ENCODE peak calls at places on chromosomes 16 and 17, in seven cellular contexts. One of them, this sample, is unnamed.

GRCh38 chr16:80208015-80208414 is 332.8 kb upstream of the DYNLRB2 start:
- DNase-seq in left kidney: no peak
- DNase-seq in HS-27A: no peak
- DNase-seq in heart right ventricle: no peak
- DNase-seq in substantia nigra: no peak
- DNase-seq in tibial nerve: no peak
- DNase-seq in ELR: no peak
- DNase-seq in this sample: no peak

GRCh38 chr16:79599256-79599836 is 1.2 kb downstream of the MAF start:
- DNase-seq in left kidney: no peak
- DNase-seq in tibial nerve: no peak
- DNase-seq in heart right ventricle: peak; percentile 47
- DNase-seq in HS-27A: no peak
- DNase-seq in substantia nigra: no peak
- DNase-seq in ELR: no peak
- DNase-seq in this sample: no peak

GRCh38 chr16:8741636-8742427 is 55.6 kb downstream of the TMEM186 start:
- DNase-seq in substantia nigra: no peak
- DNase-seq in heart right ventricle: no peak
- DNase-seq in ELR: no peak
- DNase-seq in HS-27A: no peak
- DNase-seq in tibial nerve: no peak
- DNase-seq in left kidney: no peak
- DNase-seq in this sample: no peak

GRCh38 chr16:5490499-5490898 is 392.9 kb upstream of the EEF2KMT start:
- DNase-seq in heart right ventricle: no peak
- DNase-seq in HS-27A: no peak
- DNase-seq in left kidney: peak; percentile 86
- DNase-seq in ELR: peak; percentile 2
- DNase-seq in tibial nerve: no peak
- DNase-seq in substantia nigra: peak; percentile 38
- DNase-seq in this sample: no peak

GRCh38 chr17:31491794-31492171 is 100.3 kb downstream of the RAB11FIP4 start:
- DNase-seq in ELR: no peak
- DNase-seq in heart right ventricle: no peak
- DNase-seq in HS-27A: no peak
- DNase-seq in left kidney: peak; percentile 36
- DNase-seq in tibial nerve: no peak
- DNase-seq in substantia nigra: no peak
- DNase-seq in this sample: peak; percentile 28

GRCh38 chr16:68090526-68090925 is 5.4 kb downstream of the NFATC3 start:
- DNase-seq in HS-27A: no peak
- DNase-seq in heart right ventricle: no peak
- DNase-seq in substantia nigra: no peak
- DNase-seq in ELR: no peak
- DNase-seq in tibial nerve: no peak
- DNase-seq in left kidney: no peak
- DNase-seq in this sample: no peak

GRCh38 chr17:42339221-42339620 is 49.0 kb downstream of the STAT3 start:
- DNase-seq in ELR: no peak
- DNase-seq in substantia nigra: no peak
- DNase-seq in heart right ventricle: no peak
- DNase-seq in left kidney: no peak
- DNase-seq in tibial nerve: no peak
- DNase-seq in HS-27A: no peak
- DNase-seq in this sample: no peak

GRCh38 chr17:75877752-75878173 is 618 bp downstream of the TRIM47 start:
- DNase-seq in tibial nerve: peak; percentile 50
- DNase-seq in left kidney: peak; percentile 90
- DNase-seq in heart right ventricle: peak; percentile 77
- DNase-seq in HS-27A: no peak
- DNase-seq in ELR: peak; percentile 88
- DNase-seq in substantia nigra: no peak
- DNase-seq in this sample: no peak

GRCh38 chr17:48728232-48729231 is at the start of gene HOXB13:
- DNase-seq in left kidney: peak; percentile 76
- DNase-seq in HS-27A: peak; percentile 26
- DNase-seq in tibial nerve: no peak
- DNase-seq in ELR: peak; percentile 71
- DNase-seq in heart right ventricle: peak; percentile 27
- DNase-seq in substantia nigra: no peak
- DNase-seq in this sample: no peak

GRCh38 chr17:66704858-66705257 is 130.1 kb upstream of the CACNG5 start:
- DNase-seq in substantia nigra: no peak
- DNase-seq in left kidney: no peak
- DNase-seq in ELR: no peak
- DNase-seq in heart right ventricle: no peak
- DNase-seq in tibial nerve: no peak
- DNase-seq in HS-27A: no peak
- DNase-seq in this sample: no peak

GRCh38 chr17:4110152-4110551 is 32.7 kb downstream of the ZZEF1 start:
- DNase-seq in tibial nerve: no peak
- DNase-seq in ELR: peak; percentile 64
- DNase-seq in HS-27A: no peak
- DNase-seq in left kidney: no peak
- DNase-seq in substantia nigra: no peak
- DNase-seq in heart right ventricle: no peak
- DNase-seq in this sample: no peak

GRCh38 chr17:31499771-31500554 is 108.5 kb downstream of the RAB11FIP4 start:
- DNase-seq in tibial nerve: no peak
- DNase-seq in left kidney: peak; percentile 74
- DNase-seq in HS-27A: no peak
- DNase-seq in ELR: no peak
- DNase-seq in heart right ventricle: peak; percentile 71
- DNase-seq in substantia nigra: peak; percentile 29
- DNase-seq in this sample: no peak

GRCh38 chr16:49621240-49622083 is 234.4 kb downstream of the ZNF423 start:
- DNase-seq in HS-27A: no peak
- DNase-seq in substantia nigra: no peak
- DNase-seq in left kidney: peak; percentile 60
- DNase-seq in tibial nerve: no peak
- DNase-seq in heart right ventricle: no peak
- DNase-seq in ELR: no peak
- DNase-seq in this sample: no peak

GRCh38 chr16:85607331-85607765 is 5.8 kb upstream of the GSE1 start:
- DNase-seq in heart right ventricle: no peak
- DNase-seq in ELR: no peak
- DNase-seq in substantia nigra: no peak
- DNase-seq in left kidney: peak; percentile 87
- DNase-seq in HS-27A: no peak
- DNase-seq in tibial nerve: no peak
- DNase-seq in this sample: no peak

GRCh38 chr16:25692734-25693508 is 1.2 kb downstream of the HS3ST4 start:
- DNase-seq in heart right ventricle: no peak
- DNase-seq in HS-27A: no peak
- DNase-seq in ELR: no peak
- DNase-seq in substantia nigra: no peak
- DNase-seq in tibial nerve: no peak
- DNase-seq in left kidney: peak; percentile 65
- DNase-seq in this sample: no peak

GRCh38 chr17:59493867-59494266 is 71.5 kb upstream of the DHX40 start:
- DNase-seq in HS-27A: no peak
- DNase-seq in left kidney: peak; percentile 63
- DNase-seq in substantia nigra: no peak
- DNase-seq in heart right ventricle: no peak
- DNase-seq in tibial nerve: no peak
- DNase-seq in ELR: no peak
- DNase-seq in this sample: no peak

GRCh38 chr17:2011421-2012371 is 13.4 kb downstream of the RTN4RL1 start:
- DNase-seq in ELR: peak; percentile 52
- DNase-seq in substantia nigra: no peak
- DNase-seq in heart right ventricle: no peak
- DNase-seq in left kidney: peak; percentile 84
- DNase-seq in tibial nerve: peak; percentile 31
- DNase-seq in HS-27A: no peak
- DNase-seq in this sample: no peak

GRCh38 chr16:58031016-58031800 is 5.7 kb downstream of the MMP15 start:
- DNase-seq in tibial nerve: no peak
- DNase-seq in heart right ventricle: no peak
- DNase-seq in substantia nigra: no peak
- DNase-seq in left kidney: no peak
- DNase-seq in HS-27A: no peak
- DNase-seq in ELR: no peak
- DNase-seq in this sample: no peak

GRCh38 chr17:2266045-2266864 is 37.3 kb downstream of the SMG6 start:
- DNase-seq in left kidney: no peak
- DNase-seq in heart right ventricle: no peak
- DNase-seq in ELR: no peak
- DNase-seq in HS-27A: no peak
- DNase-seq in substantia nigra: no peak
- DNase-seq in tibial nerve: no peak
- DNase-seq in this sample: no peak

GRCh38 chr17:7806592-7806991 is 27.4 kb upstream of the KDM6B start:
- DNase-seq in ELR: no peak
- DNase-seq in left kidney: no peak
- DNase-seq in substantia nigra: no peak
- DNase-seq in HS-27A: no peak
- DNase-seq in heart right ventricle: no peak
- DNase-seq in tibial nerve: no peak
- DNase-seq in this sample: no peak

GRCh38 chr16:53282975-53283946 is 151.0 kb upstream of the RBL2 start:
- DNase-seq in left kidney: peak; percentile 53
- DNase-seq in substantia nigra: no peak
- DNase-seq in tibial nerve: no peak
- DNase-seq in HS-27A: peak; percentile 24
- DNase-seq in ELR: peak; percentile 69
- DNase-seq in heart right ventricle: no peak
- DNase-seq in this sample: no peak

GRCh38 chr16:84844049-84844350 is 24.2 kb downstream of the CRISPLD2 start:
- DNase-seq in substantia nigra: no peak
- DNase-seq in ELR: no peak
- DNase-seq in left kidney: no peak
- DNase-seq in tibial nerve: no peak
- DNase-seq in heart right ventricle: peak; percentile 58
- DNase-seq in HS-27A: no peak
- DNase-seq in this sample: no peak

GRCh38 chr17:80737106-80738019 is 192.7 kb downstream of the RPTOR start:
- DNase-seq in substantia nigra: no peak
- DNase-seq in HS-27A: no peak
- DNase-seq in left kidney: no peak
- DNase-seq in heart right ventricle: no peak
- DNase-seq in ELR: no peak
- DNase-seq in tibial nerve: no peak
- DNase-seq in this sample: no peak

GRCh38 chr17:65181237-65182061 is 44.3 kb downstream of the RGS9 start:
- DNase-seq in HS-27A: no peak
- DNase-seq in heart right ventricle: no peak
- DNase-seq in left kidney: no peak
- DNase-seq in substantia nigra: no peak
- DNase-seq in tibial nerve: no peak
- DNase-seq in ELR: no peak
- DNase-seq in this sample: no peak

GRCh38 chr17:7111784-7112526 is 2.7 kb downstream of the ASGR2 start:
- DNase-seq in substantia nigra: no peak
- DNase-seq in ELR: no peak
- DNase-seq in tibial nerve: no peak
- DNase-seq in left kidney: no peak
- DNase-seq in heart right ventricle: no peak
- DNase-seq in HS-27A: no peak
- DNase-seq in this sample: no peak

GRCh38 chr17:3710951-3711383 is 12.7 kb upstream of the HASPIN start:
- DNase-seq in ELR: peak; percentile 79
- DNase-seq in left kidney: no peak
- DNase-seq in HS-27A: no peak
- DNase-seq in tibial nerve: no peak
- DNase-seq in heart right ventricle: no peak
- DNase-seq in substantia nigra: no peak
- DNase-seq in this sample: no peak

GRCh38 chr16:30748634-30749445 is 615 bp downstream of the PHKG2 start:
- DNase-seq in ELR: peak; percentile 76
- DNase-seq in left kidney: peak; percentile 79
- DNase-seq in HS-27A: no peak
- DNase-seq in heart right ventricle: peak; percentile 51
- DNase-seq in substantia nigra: peak; percentile 19
- DNase-seq in tibial nerve: no peak
- DNase-seq in this sample: no peak

GRCh38 chr16:75267631-75268264 is 16.3 kb upstream of the BCAR1 start:
- DNase-seq in HS-27A: no peak
- DNase-seq in substantia nigra: no peak
- DNase-seq in heart right ventricle: peak; percentile 80
- DNase-seq in tibial nerve: no peak
- DNase-seq in ELR: peak; percentile 87
- DNase-seq in left kidney: peak; percentile 36
- DNase-seq in this sample: no peak

GRCh38 chr17:46795379-46795952 is 23.0 kb downstream of the WNT3 start:
- DNase-seq in left kidney: no peak
- DNase-seq in substantia nigra: no peak
- DNase-seq in ELR: peak; percentile 77
- DNase-seq in HS-27A: no peak
- DNase-seq in tibial nerve: no peak
- DNase-seq in heart right ventricle: no peak
- DNase-seq in this sample: no peak

GRCh38 chr17:78343099-78343432 is 16.8 kb downstream of the SOCS3 start:
- DNase-seq in substantia nigra: no peak
- DNase-seq in HS-27A: no peak
- DNase-seq in left kidney: peak; percentile 61
- DNase-seq in tibial nerve: no peak
- DNase-seq in ELR: peak; percentile 93
- DNase-seq in heart right ventricle: peak; percentile 72
- DNase-seq in this sample: no peak

GRCh38 chr17:68450391-68450790 is 6.9 kb downstream of the WIPI1 start:
- DNase-seq in substantia nigra: no peak
- DNase-seq in heart right ventricle: no peak
- DNase-seq in tibial nerve: no peak
- DNase-seq in ELR: no peak
- DNase-seq in left kidney: no peak
- DNase-seq in HS-27A: no peak
- DNase-seq in this sample: no peak